ENCODE peak calls at places on chromosomes 16 and 17, in five cellular contexts. I is A549, W is esophagus squamous epithelium, E is Peyer's patch, R is uterus. A is an unnamed sample.
A peak's percentile ranks its signal among the peaks of the same experiment; 100 is the strongest.

GRCh38 chr17:58224315-58224714 is 5.3 kb upstream of the MKS1 start:
- DNase-seq in I (peak; percentile 47), W (no peak), E (no peak), R (no peak), A (no peak)

GRCh38 chr16:66342294-66342900 is 24.1 kb upstream of the CDH5 start:
- DNase-seq in I (peak; percentile 68), W (no peak), E (no peak), R (no peak), A (no peak)

GRCh38 chr17:57352658-57353057 is 96.3 kb downstream of the MSI2 start:
- DNase-seq in I (no peak), W (no peak), E (no peak), R (no peak), A (no peak)

GRCh38 chr17:79557276-79557675 is 53.6 kb downstream of the RBFOX3 start:
- DNase-seq in I (no peak), W (no peak), E (no peak), R (no peak), A (no peak)

GRCh38 chr17:41539979-41540701 is 12.0 kb upstream of the KRT19 start:
- DNase-seq in I (no peak), W (no peak), E (no peak), R (no peak), A (no peak)

GRCh38 chr16:8262299-8262698 is 328.0 kb downstream of the TMEM114 start:
- DNase-seq in I (no peak), W (no peak), E (no peak), R (no peak), A (no peak)

GRCh38 chr17:2366747-2367494 is 29.6 kb downstream of the SGSM2 start:
- DNase-seq in I (peak; percentile 31), W (no peak), E (no peak), R (peak; percentile 52), A (no peak)

GRCh38 chr16:3992297-3993051 is 112.0 kb upstream of the CREBBP start:
- DNase-seq in I (no peak), W (no peak), E (no peak), R (no peak), A (no peak)

GRCh38 chr17:74478369-74479100 is 12.1 kb downstream of the CD300A start:
- DNase-seq in I (no peak), W (no peak), E (no peak), R (no peak), A (no peak)

GRCh38 chr17:81483085-81483861 is 29.3 kb downstream of the ACTG1 start:
- DNase-seq in I (no peak), W (no peak), E (no peak), R (no peak), A (no peak)

GRCh38 chr17:62892870-62893338 is 73.1 kb upstream of the TANC2 start:
- DNase-seq in I (peak; percentile 74), W (no peak), E (no peak), R (no peak), A (peak; percentile 46)

GRCh38 chr16:68885321-68885720 is 42.0 kb downstream of the TANGO6 start:
- DNase-seq in I (no peak), W (no peak), E (no peak), R (no peak), A (no peak)

GRCh38 chr16:57238682-57239081 is 6.4 kb upstream of the ARL2BP start:
- DNase-seq in I (no peak), W (no peak), E (no peak), R (no peak), A (no peak)

DNA sequence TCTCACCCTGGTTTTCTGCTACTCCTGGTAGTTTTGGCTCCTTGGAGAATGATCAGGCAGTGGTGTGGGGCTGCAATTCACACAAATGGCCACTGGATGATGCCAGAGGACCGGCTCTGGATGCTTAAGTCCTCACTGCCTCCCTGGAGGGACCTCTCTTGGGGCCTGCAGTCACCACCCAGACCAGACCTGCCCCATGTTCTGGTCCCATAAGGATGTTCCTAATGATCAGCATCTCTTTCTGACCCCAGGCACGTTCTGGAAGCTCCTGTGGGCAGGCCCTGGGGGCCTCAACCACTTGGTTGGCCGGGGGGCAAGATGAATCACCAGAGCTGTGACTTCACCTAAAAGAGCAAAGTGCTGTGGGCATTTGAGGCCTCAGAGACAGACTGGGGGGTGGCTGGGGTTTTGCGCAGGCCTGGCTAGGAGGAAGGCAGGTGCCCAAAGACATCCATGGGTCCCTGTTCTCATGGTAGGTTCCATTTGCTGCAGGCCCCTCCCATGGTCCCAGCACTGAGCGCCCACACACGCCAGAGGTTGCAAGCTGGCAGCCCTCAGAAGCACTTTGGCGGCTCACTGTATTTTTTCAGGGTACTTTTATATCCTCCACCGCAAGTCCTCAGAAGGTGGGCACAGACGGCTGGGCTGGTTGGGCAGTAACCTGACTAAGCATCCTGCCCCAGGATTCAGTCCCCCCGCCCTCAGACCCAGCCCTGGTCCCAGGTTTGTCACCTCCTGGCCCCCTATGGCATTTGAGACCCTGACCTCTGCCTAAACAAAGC is 53.2 kb downstream of the NT5M start:
- DNase-seq in I (peak; percentile 96), W (no peak), E (peak; percentile 75), R (peak; percentile 76), A (peak; percentile 96)
- TF ChIP-seq POLR2A in I (no peak), W (no peak), E (no peak), R (no peak), A (no peak)

GRCh38 chr16:81509404-81509803 is 64.8 kb downstream of the CMIP start:
- DNase-seq in I (no peak), W (no peak), E (peak; percentile 19), R (no peak), A (no peak)
- TF ChIP-seq CTCF in I (no peak), W (no peak), E (no peak), R (no peak), A (no peak)

DNA sequence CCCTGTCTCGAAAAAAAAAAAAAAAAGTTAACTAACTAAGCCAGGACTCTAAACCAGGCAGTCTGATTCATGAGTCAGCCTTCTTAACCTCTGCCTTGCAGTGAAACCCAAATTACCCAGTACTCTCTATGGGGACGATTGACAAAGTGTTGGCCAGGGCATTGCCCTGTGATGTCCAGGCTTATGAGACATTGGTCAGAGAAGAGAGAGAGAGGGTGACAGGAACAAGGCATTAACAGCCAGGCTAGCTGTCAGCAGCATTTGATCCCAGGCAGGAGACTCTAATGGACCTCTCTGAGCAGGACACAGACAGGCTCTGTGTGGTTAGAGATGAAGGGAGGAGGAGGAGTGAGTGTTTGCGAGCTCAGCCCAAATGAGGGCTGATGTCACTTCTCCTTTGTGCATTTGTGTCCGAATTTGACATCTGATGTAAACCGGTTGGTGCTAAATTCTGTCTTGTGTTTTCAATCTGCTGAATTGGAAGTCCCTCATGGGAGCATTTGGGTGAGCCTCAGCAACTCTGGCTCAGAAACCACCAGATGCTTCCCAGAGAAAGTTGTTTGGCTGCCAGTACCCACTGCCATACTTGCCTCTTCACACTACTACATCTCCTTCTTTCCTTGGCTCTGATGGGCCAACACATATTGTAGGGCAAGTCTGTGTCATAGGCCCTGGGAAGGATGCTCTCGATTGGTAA is 4.3 kb upstream of the MYL4 start:
- DNase-seq in I (no peak), W (no peak), E (no peak), R (no peak), A (no peak)
- TF ChIP-seq POLR2A in I (no peak), W (no peak), E (no peak), R (no peak), A (no peak)

DNA sequence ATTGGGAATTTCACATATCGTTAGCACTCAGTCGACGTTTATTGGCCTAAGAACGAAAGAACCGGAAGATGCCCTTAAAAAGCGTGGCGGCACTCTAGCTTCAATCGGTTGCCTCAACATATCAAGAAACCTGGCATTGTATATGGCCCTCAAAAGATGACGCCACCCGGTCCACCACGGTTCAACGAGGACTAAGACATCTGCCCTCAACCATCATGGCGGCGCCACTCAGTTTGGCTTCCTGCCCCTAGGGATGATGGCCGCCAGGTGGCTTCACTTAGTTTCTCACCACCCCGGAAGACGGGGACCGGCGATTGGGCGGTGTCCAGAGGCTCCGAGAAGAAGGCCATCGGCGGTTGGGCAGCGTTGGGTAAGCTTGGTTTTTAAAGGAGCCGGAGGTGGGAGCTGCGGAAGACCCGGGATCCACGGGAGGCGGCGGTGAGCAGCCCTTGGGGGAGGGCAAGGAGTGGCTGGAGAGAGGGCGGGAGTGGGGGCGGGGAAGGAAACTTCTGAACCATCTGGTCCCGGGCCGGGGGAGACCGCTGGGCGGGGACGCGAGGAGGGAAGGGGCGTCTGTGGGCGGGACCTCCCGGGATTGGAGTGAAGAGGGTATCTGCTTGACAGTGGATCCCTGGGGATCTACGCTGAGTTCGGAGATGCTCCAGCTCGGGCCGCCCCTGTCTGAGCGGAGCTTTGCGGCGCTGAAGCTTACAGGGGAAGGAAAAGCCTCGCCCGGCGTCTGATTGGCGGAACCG is at the start of gene PRR14:
- DNase-seq in I (peak; percentile 92), W (peak; percentile 95), E (peak; percentile 100), R (peak; percentile 100), A (peak; percentile 100)
- TF ChIP-seq CTCF in I (no peak), W (peak; percentile 72), E (peak; percentile 70), R (no peak), A (no peak)

GRCh38 chr17:75636381-75637142 is 3.3 kb downstream of the SMIM5 start:
- DNase-seq in I (no peak), W (no peak), E (no peak), R (no peak), A (no peak)
- TF ChIP-seq POLR2A in I (no peak), W (no peak), E (no peak), R (no peak), A (no peak)

GRCh38 chr16:88672776-88673175 is 9.9 kb upstream of the MVD start:
- DNase-seq in I (peak; percentile 47), W (no peak), E (no peak), R (no peak), A (no peak)
- TF ChIP-seq CTCF in I (peak; percentile 18), W (no peak), E (peak; percentile 44), R (no peak), A (no peak)

DNA sequence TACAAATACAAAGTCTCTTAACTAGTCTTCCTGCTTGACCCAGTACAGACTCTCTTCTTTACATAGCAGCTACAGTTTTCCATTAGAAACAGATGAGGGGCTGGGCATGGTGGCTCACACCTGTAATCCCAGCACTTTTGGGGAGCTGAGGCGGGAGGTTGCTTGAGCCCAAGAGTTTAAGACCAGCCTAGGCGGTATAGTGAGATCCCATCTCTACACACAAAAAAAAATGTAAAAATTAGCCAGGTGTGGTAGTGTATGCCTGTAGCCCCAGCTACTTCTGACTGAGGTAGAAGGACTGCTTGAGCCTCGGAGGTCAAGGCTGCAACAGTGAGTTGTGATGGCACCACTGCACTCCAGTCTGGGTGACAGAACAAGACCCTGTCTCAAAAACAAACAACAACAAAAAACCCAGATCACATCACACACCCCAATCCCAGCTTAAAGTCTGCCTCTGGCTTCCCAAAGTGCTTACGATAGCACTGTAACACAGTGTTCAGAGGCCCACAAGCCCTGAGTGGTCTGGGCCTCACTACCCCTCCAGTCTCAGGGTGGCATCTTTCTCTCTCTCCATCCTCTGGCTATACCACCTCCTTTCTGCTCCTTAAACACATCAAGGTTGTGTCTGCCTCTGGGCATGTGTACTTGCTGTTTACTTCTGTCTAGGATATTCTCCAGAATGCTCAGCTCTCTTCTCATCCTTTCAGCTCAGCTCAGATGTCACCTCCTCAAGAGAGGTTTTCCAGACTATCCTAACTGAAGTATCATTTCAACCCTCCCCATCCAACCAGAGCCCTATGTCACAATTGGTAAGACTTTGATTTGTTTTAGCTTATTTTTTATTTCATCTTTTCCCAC is 4.0 kb downstream of the MMD start:
- DNase-seq in I (no peak), W (no peak), E (no peak), R (no peak), A (no peak)
- TF ChIP-seq POLR2A in I (no peak), W (no peak), E (no peak), R (no peak), A (no peak)